ENCODE peak calls at places on chromosomes 4 and X, in four cellular contexts. G is T-helper 2 cell, D is naive B cell, W is iris pigment epithelial cell. Z is an unnamed sample.

GRCh38 chr4:150515135-150515534 is 66.8 kb upstream of the MAB21L2 start:
- DNase-seq in W (peak; percentile 45), D (no peak), G (no peak), Z (no peak)

GRCh38 chr4:184368290-184368689 is 106.1 kb downstream of the IRF2 start:
- DNase-seq in G (no peak), D (no peak), W (no peak), Z (no peak)

GRCh38 chrX:136954930-136955329 is 74.4 kb upstream of the RBMX start:
- DNase-seq in W (peak; percentile 44), G (no peak), D (no peak), Z (no peak)

GRCh38 chr4:64533159-64533558 is 123.9 kb upstream of the TECRL start:
- DNase-seq in G (no peak), W (no peak), D (no peak), Z (no peak)

GRCh38 chr4:82484987-82485783 is 54.8 kb downstream of the ENOPH1 start:
- DNase-seq in W (no peak), G (no peak), D (no peak), Z (no peak)

GRCh38 chrX:23765449-23765848 is 17.5 kb upstream of the SAT1 start:
- DNase-seq in D (no peak), G (no peak), W (peak; percentile 13), Z (no peak)

GRCh38 chr4:2298548-2298991 is 36.7 kb upstream of the MXD4 start:
- DNase-seq in D (no peak), W (no peak), G (no peak), Z (no peak)

GRCh38 chr4:101162990-101163380 is 184.3 kb downstream of the PPP3CA start:
- DNase-seq in G (no peak), W (no peak), D (no peak), Z (no peak)

GRCh38 chr4:98584265-98584664 is 74.1 kb downstream of the TSPAN5 start:
- DNase-seq in W (peak; percentile 52), G (no peak), D (no peak), Z (no peak)